ENCODE peak calls at places on chromosome 1, in four cellular contexts. N, B, K and T are unnamed samples.

GRCh38 chr1:95263400-95263799 is 29.4 kb downstream of the RWDD3 start:
- DNase-seq in N (no peak), B (no peak), K (no peak), T (no peak)

GRCh38 chr1:25185934-25186333 is 46.4 kb downstream of the SYF2 start:
- DNase-seq in N (no peak), B (no peak), K (no peak), T (no peak)

GRCh38 chr1:177585492-177586220 is 384.2 kb downstream of the SEC16B start:
- DNase-seq in N (no peak), B (no peak), K (no peak), T (peak)

GRCh38 chr1:110150330-110151174 is at the start of gene SLC6A17:
- DNase-seq in N (peak), B (no peak), K (peak), T (peak)

GRCh38 chr1:155320661-155321576 is at the start of gene RUSC1:
- DNase-seq in N (peak), B (peak), K (peak), T (no peak)

GRCh38 chr1:147641695-147642592 is 28.4 kb downstream of the ACP6 start:
- DNase-seq in N (peak), B (peak), K (peak), T (peak)

GRCh38 chr1:94797286-94797685 is 22.9 kb upstream of the SLC44A3 start:
- DNase-seq in N (no peak), B (no peak), K (no peak), T (no peak)

GRCh38 chr1:161351482-161351881 is 16.2 kb downstream of the CFAP126 start:
- DNase-seq in N (no peak), B (no peak), K (no peak), T (no peak)

GRCh38 chr1:83999316-83999819 is 436 bp upstream of the TTLL7 start:
- DNase-seq in N (no peak), B (peak), K (peak), T (no peak)

GRCh38 chr1:19255288-19255687 is 3.7 kb downstream of the MRTO4 start:
- DNase-seq in N (no peak), B (no peak), K (no peak), T (no peak)

GRCh38 chr1:19257178-19257914 is 5.7 kb downstream of the MRTO4 start:
- DNase-seq in N (no peak), B (no peak), K (no peak), T (no peak)

GRCh38 chr1:19250629-19251304 is 557 bp downstream of the EMC1 start:
- DNase-seq in N (no peak), B (no peak), K (no peak), T (no peak)

GRCh38 chr1:19254416-19254815 is 2.8 kb downstream of the MRTO4 start:
- DNase-seq in N (no peak), B (no peak), K (no peak), T (no peak)

GRCh38 chr1:19251305-19252196 is at the start of the genes EMC1 and MRTO4:
- DNase-seq in N (peak), B (peak), K (peak), T (peak)
- H3K27ac ChIP-seq in N (peak), B (peak), K (peak), T (peak)

GRCh38 chr1:230113605-230114241 is 46.7 kb downstream of the GALNT2 start:
- DNase-seq in N (no peak), B (no peak), K (peak), T (peak)
- H3K4me3 ChIP-seq in N (no peak), B (no peak), K (peak), T (no peak)

DNA sequence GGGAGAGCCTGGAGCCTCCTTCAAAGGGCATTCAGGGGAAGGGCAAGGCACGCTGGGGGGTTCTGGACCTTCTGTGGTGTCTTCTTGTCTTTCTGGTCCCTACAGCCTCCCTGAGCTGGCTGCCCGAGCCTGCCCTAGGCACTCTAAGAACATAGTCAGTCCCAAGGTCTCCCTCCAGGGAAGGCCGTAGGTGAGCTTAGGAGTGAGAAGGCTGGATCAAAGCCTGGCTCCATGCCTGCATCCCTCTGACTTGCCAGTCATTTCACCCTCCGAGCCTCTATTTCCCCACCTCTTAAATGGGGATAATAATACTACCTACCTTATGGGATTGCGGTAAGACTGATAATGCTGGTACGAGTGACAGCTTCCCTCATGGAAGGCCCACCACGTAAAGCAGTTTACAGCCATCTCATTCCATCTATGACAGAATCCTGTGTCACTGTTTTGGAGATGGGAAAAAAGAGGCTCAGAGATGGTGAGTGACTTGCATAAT is 20.8 kb downstream of the PTPRF start:
- DNase-seq in N (no peak), B (peak), K (no peak), T (no peak)
- H3K27ac ChIP-seq in N (peak), B (peak), K (no peak), T (peak)

GRCh38 chr1:34433099-34433498 is 256.4 kb downstream of the C1orf94 start:
- DNase-seq in N (no peak), B (no peak), K (no peak), T (no peak)
- H3K4me3 ChIP-seq in N (no peak), B (no peak), K (no peak), T (no peak)

GRCh38 chr1:53172751-53173498 is 23.7 kb upstream of the CPT2 start:
- DNase-seq in N (no peak), B (no peak), K (peak), T (no peak)

GRCh38 chr1:53180951-53181350 is 15.7 kb upstream of the CPT2 start:
- DNase-seq in N (no peak), B (no peak), K (no peak), T (no peak)

GRCh38 chr1:53180226-53180625 is 16.4 kb upstream of the CPT2 start:
- DNase-seq in N (no peak), B (no peak), K (peak), T (no peak)

GRCh38 chr1:53175302-53175913 is 21.2 kb upstream of the CPT2 start:
- DNase-seq in N (no peak), B (peak), K (peak), T (no peak)

GRCh38 chr1:53176452-53177344 is 19.9 kb upstream of the CPT2 start:
- DNase-seq in N (no peak), B (peak), K (peak), T (no peak)
- H3K27ac ChIP-seq in N (no peak), B (peak), K (peak), T (no peak)

DNA sequence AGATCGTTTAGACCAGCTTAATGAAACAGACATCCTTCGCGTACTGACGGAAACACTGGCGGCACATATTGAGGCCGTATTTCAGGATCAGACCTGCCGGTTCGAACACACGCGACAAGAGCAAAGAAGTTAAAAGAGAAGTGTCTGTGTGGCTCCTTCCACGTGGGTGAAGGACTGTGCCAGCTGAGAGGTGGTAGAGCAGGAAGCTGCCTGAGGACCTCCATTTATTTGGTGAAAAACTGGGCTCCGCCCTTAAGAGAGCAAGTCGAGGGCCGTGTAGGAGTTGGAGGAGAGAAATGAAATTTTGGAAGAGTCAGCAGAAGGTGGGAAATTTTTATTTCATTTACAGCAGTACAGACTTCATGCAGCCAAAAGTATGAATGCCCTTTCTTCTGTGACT is 38.8 kb upstream of the ADORA3 start:
- DNase-seq in N (no peak), B (no peak), K (no peak), T (no peak)
- H3K4me3 ChIP-seq in N (no peak), B (no peak), K (no peak), T (no peak)

GRCh38 chr1:182611787-182612186 is 7.6 kb upstream of the RGS16 start:
- DNase-seq in N (no peak), B (peak), K (no peak), T (no peak)
- H3K27ac ChIP-seq in N (no peak), B (no peak), K (no peak), T (no peak)

GRCh38 chr1:71414229-71414628 is 333.4 kb upstream of the ZRANB2 start:
- DNase-seq in N (no peak), B (no peak), K (peak), T (no peak)
- H3K4me3 ChIP-seq in N (no peak), B (no peak), K (no peak), T (no peak)

GRCh38 chr1:241614572-241614971 is 25.6 kb downstream of the CHML start:
- DNase-seq in N (no peak), B (no peak), K (no peak), T (no peak)
- H3K27ac ChIP-seq in N (no peak), B (no peak), K (no peak), T (no peak)

GRCh38 chr1:50980505-50980904 is 10.5 kb downstream of the CDKN2C start:
- DNase-seq in N (no peak), B (no peak), K (no peak), T (no peak)

GRCh38 chr1:50978852-50979781 is 9.1 kb downstream of the CDKN2C start:
- DNase-seq in N (peak), B (peak), K (peak), T (no peak)

GRCh38 chr1:50979964-50980363 is 9.9 kb downstream of the CDKN2C start:
- DNase-seq in N (no peak), B (no peak), K (no peak), T (no peak)

GRCh38 chr1:50983403-50983802 is 13.4 kb downstream of the CDKN2C start:
- DNase-seq in N (no peak), B (no peak), K (no peak), T (no peak)

DNA sequence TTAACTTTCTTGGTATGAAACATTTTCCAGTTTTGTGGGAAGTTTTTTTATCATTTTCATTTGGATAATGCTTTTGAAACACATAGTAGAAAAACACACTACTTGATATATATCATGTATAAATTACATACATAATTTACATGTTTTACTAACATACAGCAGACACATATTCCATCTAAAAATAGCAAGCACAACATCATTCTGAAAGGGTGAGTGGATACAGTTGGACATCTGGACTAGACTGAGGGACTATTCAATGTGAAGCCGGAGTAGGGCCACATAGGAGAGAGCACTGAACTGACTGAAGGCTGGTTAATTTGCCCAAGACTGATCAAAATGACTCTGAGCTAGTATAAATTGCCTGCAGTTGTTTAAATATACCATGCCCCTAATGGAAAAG is 11.7 kb downstream of the CDKN2C start:
- DNase-seq in N (no peak), B (no peak), K (no peak), T (no peak)
- H3K4me3 ChIP-seq in N (no peak), B (no peak), K (no peak), T (no peak)